ENCODE peak calls at places on chromosomes 12 and 14, in seven cellular contexts. X is GM12878, J is H1, E is HCT116, G is K562, B is SK-N-SH, F is HepG2. C is an unnamed sample.

GRCh38 chr14:60051690-60052324 is 39.9 kb upstream of the PCNX4 start:
- DNase-seq in F (no peak), E (no peak), B (no peak), X (no peak), J (no peak), G (no peak), C (no peak)

GRCh38 chr12:11658796-11659195 is 9.3 kb downstream of the ETV6 start:
- DNase-seq in E (no peak), G (no peak), B (no peak), X (no peak), F (no peak), J (no peak), C (no peak)

GRCh38 chr14:89625208-89625987 is 208.4 kb upstream of the FOXN3 start:
- DNase-seq in G (no peak), E (no peak), J (no peak), F (no peak), B (peak; percentile 54), X (no peak), C (no peak)

GRCh38 chr12:16421806-16422205 is 74.4 kb downstream of the MGST1 start:
- DNase-seq in X (no peak), B (no peak), E (no peak), F (no peak), G (no peak), J (no peak), C (no peak)

GRCh38 chr12:51705450-51705849 is 114.4 kb downstream of the SCN8A start:
- DNase-seq in F (no peak), J (no peak), X (no peak), G (no peak), E (no peak), B (no peak), C (no peak)

GRCh38 chr12:66074561-66074960 is 56.0 kb downstream of the LLPH start:
- DNase-seq in G (no peak), J (no peak), F (peak; percentile 12), B (no peak), X (no peak), E (no peak), C (no peak)

GRCh38 chr14:99125616-99126431 is 146.2 kb downstream of the BCL11B start:
- DNase-seq in X (no peak), F (peak; percentile 6), E (no peak), G (no peak), J (peak; percentile 23), B (no peak), C (no peak)

GRCh38 chr12:11650697-11651281 is 1.3 kb downstream of the ETV6 start:
- DNase-seq in G (no peak), B (peak; percentile 37), F (peak; percentile 31), E (no peak), J (no peak), X (peak; percentile 40), C (no peak)

GRCh38 chr12:51862947-51863346 is 14.4 kb upstream of the FIGNL2 start:
- DNase-seq in B (no peak), X (no peak), J (no peak), F (no peak), E (no peak), G (no peak), C (no peak)

GRCh38 chr12:6224550-6224949 is 24.4 kb downstream of the CD9 start:
- DNase-seq in J (no peak), E (no peak), G (no peak), B (no peak), X (no peak), F (no peak), C (no peak)

DNA sequence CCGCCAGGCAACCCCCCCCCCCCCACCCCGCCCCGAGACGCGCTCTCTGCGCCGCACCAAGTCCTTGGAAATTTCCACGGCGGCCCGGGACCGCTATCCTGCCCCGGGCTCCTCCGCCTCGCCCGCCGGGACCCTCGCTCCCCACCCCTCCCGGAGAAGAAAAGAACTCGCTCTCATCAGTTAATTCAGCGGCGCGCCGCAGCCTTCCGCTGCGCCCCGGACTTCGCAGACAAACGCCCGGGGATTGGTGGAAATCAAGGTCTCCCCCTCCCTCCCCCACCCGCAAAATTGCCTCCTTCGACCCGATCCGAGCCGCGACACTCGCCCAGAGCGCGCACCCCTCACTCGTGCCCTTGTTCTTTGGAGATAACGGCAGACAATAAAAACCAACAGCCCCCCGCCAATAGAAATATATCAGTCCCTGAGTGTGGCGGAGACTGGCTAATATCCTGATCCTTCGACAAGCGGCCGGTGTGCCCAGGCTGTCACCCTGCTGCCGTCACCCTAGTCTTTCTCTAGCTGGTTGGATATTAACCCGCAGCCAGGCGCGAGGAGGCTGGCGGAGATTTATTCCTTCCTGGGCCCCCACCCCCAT is at the start of gene ST8SIA1:
- DNase-seq in G (no peak), X (no peak), B (peak; percentile 73), E (no peak), F (peak; percentile 7), J (peak; percentile 61), C (peak; percentile 39)
- TF ChIP-seq JUND in G (no peak), X (no peak), B (no peak), E (no peak), F (no peak), J (no peak), C (no peak)

DNA sequence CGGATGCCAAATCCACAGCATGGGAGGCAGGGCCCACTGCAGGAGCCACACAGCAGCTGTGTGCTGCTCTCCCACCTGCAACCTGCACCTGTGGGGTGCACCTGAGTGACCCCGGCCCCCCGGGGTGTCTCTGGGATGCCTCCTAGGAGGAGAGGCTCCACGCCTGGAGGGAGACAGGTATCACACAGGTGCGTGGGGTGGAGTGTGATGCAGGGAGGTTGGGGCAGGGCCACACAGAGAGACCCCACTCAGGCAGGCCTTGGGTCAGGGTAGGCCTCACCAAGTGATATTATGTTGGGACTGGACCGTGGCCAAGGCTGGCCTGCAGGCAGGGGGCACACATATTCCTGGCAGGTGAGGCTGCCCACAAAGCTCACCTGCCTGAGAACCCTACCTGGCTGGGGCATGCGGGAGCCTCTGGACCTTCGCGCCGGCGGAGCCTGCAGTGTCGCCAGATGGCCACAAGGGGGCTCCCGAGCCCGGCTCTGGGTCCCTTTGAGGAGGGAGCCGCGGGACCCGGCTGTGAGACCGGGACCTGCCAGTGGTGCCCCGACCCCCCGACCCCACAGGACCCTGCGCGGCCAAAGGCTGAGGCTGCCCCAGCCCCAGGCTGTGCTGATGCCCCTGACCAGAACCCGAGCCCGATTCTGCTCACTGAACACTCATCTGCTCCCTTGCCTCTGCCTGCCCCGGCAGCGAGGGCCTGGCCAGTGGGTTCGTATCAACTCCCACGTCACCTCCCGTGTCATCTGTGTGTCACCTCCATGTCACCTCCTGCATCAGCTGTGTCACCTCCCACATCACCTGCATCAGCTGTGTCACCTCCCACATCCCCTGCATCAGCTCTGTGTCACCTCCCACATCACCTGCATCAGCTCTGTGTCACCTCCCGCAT is 11.4 kb downstream of the TMEM121 start:
- DNase-seq in G (peak; percentile 78), B (peak; percentile 95), E (no peak), J (peak; percentile 86), X (no peak), F (no peak), C (peak; percentile 70)
- TF ChIP-seq JUND in G (no peak), B (no peak), E (no peak), J (no peak), X (no peak), F (no peak), C (no peak)

GRCh38 chr14:54568821-54569591 is 2.1 kb downstream of the SAMD4A start:
- DNase-seq in G (no peak), X (no peak), F (peak; percentile 31), B (no peak), J (no peak), E (no peak), C (no peak)

GRCh38 chr14:54566410-54567223 is at the start of gene SAMD4A:
- DNase-seq in B (peak; percentile 77), F (peak; percentile 48), G (peak; percentile 37), J (peak; percentile 75), E (no peak), X (no peak), C (peak; percentile 93)

GRCh38 chr14:54566152-54566409 is 847 bp upstream of the SAMD4A start:
- DNase-seq in X (no peak), G (no peak), J (peak; percentile 68), F (no peak), B (no peak), E (no peak), C (no peak)

GRCh38 chr14:54567224-54567633 is 301 bp downstream of the SAMD4A start:
- DNase-seq in F (no peak), X (no peak), J (peak; percentile 74), E (no peak), G (peak; percentile 17), B (peak; percentile 76), C (peak; percentile 36)

DNA sequence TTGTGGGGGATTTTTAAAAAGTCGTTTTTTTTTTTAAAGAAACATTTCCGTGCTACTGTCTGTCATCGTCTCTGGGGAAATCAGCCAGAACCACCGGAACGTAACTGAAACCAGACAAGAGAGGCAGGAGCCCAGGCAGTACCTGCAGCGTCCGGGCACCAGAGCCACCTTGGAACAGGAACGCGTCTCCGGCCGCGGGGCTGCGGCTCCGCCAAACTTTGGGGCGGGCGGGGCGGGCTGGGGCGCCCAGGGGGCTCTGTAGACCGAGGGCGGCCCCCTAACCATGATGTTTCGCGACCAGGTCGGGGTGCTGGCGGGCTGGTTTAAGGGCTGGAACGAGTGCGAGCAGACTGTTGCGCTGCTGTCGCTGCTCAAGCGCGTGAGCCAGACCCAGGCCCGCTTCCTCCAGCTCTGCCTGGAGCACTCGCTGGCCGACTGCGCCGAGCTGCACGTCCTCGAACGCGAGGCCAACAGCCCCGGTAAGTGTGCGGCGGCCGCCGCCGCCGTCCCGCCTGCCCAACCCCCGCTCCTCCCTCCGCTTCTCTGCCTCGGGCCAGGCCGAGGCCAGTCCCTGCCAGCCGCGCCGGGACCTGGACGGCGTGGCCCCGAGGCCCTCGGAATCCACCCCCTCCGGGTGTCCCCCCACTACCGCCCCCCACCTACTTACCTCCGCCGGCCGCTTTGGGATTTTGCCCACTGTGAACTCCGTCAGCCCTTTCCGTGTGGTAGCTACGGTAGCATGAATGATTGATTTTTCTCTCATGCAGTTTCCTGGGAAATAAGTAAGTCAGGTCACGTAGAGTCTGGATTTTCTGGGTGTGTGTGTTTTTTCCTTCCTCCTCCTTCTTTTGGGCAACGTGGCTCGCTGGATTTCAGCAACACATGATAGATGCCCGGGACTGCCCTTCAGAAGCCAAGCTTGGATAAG is 970 bp downstream of the SAMD4A start:
- DNase-seq in J (peak; percentile 77), E (no peak), F (peak; percentile 14), X (no peak), B (peak; percentile 78), G (peak; percentile 18), C (peak; percentile 28)
- TF ChIP-seq JUND in J (no peak), E (no peak), F (no peak), X (no peak), B (no peak), G (no peak), C (no peak)

DNA sequence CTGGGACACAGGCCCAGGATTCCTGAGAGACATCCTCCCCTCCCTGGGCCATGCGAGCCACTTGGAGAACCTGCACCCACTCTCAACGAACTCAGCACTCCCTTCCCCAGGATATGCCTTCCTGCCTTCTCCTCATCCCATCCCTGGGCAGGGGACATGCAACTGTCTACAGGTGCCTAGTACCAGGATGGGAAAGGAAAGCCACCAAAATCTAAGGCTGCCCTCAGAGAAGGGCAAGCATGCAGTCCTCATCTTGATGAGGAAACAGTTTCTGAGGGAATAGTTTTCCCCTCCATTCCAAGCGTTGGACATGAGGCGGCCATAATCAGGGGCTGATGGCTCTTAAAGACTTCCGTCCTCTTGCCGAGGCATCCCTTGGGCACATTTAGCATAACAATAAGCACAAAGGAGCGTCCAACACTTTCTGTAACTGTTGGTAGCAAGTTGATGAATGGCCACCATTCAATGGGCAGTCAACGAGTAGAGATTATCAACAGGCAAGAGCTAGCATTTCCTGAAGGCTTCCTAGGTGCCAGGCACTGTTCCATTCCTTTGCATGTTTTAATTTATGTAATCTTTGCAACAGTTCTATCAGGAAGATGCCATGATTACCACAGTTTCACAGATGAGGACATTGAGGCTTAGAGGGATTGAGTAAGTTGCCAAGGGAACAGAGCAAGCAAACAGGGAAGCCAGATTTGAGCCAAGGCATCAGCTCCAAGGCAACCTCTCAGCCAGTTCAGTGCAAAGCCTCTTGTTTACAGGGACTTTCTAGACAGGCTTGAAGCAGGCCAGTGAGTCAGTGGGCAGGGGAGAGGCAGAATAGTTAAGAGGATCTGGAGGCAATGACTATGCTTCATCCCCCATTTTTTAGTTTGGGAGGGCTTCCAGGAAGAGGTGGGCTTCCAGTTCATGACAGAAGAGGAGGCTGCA is 105.1 kb downstream of the SINHCAF start:
- DNase-seq in X (no peak), J (no peak), G (no peak), E (no peak), B (no peak), F (no peak), C (no peak)
- TF ChIP-seq JUND in X (no peak), J (no peak), G (no peak), E (no peak), B (no peak), F (no peak), C (no peak)

C was measured in T47D.